ENCODE peak calls at places on chromosomes 2 and 18, in ten cellular contexts. G is T-helper 1 cell; H is central memory CD4-positive, alpha-beta T cell; A is SK-MEL-5; U is tibial artery; Q is skeletal muscle cell; C is HuH-7; I is HFFc6; O is stimulated activated CD4-positive, alpha-beta T cell treated with anti-CD3 and anti-CD28 coated beads, Interleukin-2, amount 100 ng/mL, for 48 hours; S is CD4-positive, alpha-beta T cell. F is an unnamed sample.

GRCh38 chr2:204795156-204795555 is 249.9 kb downstream of the PARD3B start:
- DNase-seq in A (no peak), U (no peak), H (no peak), G (no peak), C (no peak), O (no peak), S (no peak), Q (peak; percentile 24), I (peak; percentile 46), F (no peak)

GRCh38 chr2:17208511-17208910 is 309.7 kb downstream of the RAD51AP2 start:
- DNase-seq in C (no peak), I (no peak), H (no peak), O (no peak), A (no peak), S (no peak), U (no peak), G (no peak), Q (no peak), F (no peak)

GRCh38 chr2:74036450-74037175 is 51.9 kb downstream of the TET3 start:
- DNase-seq in S (no peak), A (no peak), U (no peak), I (no peak), H (no peak), Q (no peak), C (no peak), O (no peak), G (no peak), F (no peak)

GRCh38 chr2:49146412-49146811 is 7.9 kb downstream of the FSHR start:
- DNase-seq in A (no peak), G (no peak), I (no peak), Q (no peak), O (no peak), S (no peak), H (no peak), U (no peak), C (no peak), F (no peak)

GRCh38 chr18:38981382-38981781 is 1415.8 kb upstream of the CELF4 start:
- DNase-seq in S (no peak), U (no peak), G (no peak), A (no peak), C (no peak), O (no peak), I (no peak), H (no peak), Q (no peak), F (no peak)

GRCh38 chr2:165462433-165462832 is 7.1 kb upstream of the CSRNP3 start:
- DNase-seq in G (no peak), U (no peak), S (no peak), H (no peak), C (no peak), A (no peak), Q (no peak), O (no peak), I (no peak), F (no peak)

GRCh38 chr2:21014364-21015280 is 29.3 kb downstream of the APOB start:
- DNase-seq in S (no peak), H (no peak), O (no peak), G (no peak), A (no peak), C (no peak), I (no peak), U (no peak), Q (no peak), F (no peak)

GRCh38 chr2:32502941-32503340 is 124.9 kb upstream of the TTC27 start:
- DNase-seq in O (no peak), C (no peak), A (no peak), I (no peak), U (no peak), S (no peak), H (no peak), Q (no peak), G (no peak), F (no peak)

GRCh38 chr18:40935423-40935822 is 1019.6 kb upstream of the PIK3C3 start:
- DNase-seq in C (peak; percentile 16), O (no peak), H (no peak), Q (no peak), I (peak; percentile 13), G (no peak), A (peak; percentile 74), U (no peak), S (no peak), F (peak; percentile 22)